ENCODE peak calls at places on chromosomes 16 and 17, in six cellular contexts. One of them, this sample, is unnamed.
A peak's percentile ranks its signal among the peaks of the same experiment; 100 is the strongest.

GRCh38 chr16:19701091-19701490 is 16.9 kb downstream of the KNOP1 start:
- DNase-seq in psoas muscle: no peak
- DNase-seq in lower lobe of right lung: no peak
- DNase-seq in AG04450: no peak
- DNase-seq in Panc1: no peak
- DNase-seq in ascending aorta: no peak
- DNase-seq in this sample: no peak

GRCh38 chr17:30389755-30390300 is 11.1 kb downstream of the CPD start:
- DNase-seq in psoas muscle: no peak
- DNase-seq in lower lobe of right lung: no peak
- DNase-seq in AG04450: no peak
- DNase-seq in Panc1: no peak
- DNase-seq in ascending aorta: no peak
- DNase-seq in this sample: no peak

GRCh38 chr17:4488989-4489595 is 9.6 kb upstream of the SPNS2 start:
- DNase-seq in psoas muscle: no peak
- DNase-seq in lower lobe of right lung: peak; percentile 83
- DNase-seq in AG04450: no peak
- DNase-seq in Panc1: no peak
- DNase-seq in ascending aorta: no peak
- DNase-seq in this sample: peak; percentile 16

GRCh38 chr16:78729687-78730086 is 630.2 kb downstream of the WWOX start:
- DNase-seq in psoas muscle: no peak
- DNase-seq in lower lobe of right lung: no peak
- DNase-seq in AG04450: no peak
- DNase-seq in Panc1: no peak
- DNase-seq in ascending aorta: no peak
- DNase-seq in this sample: no peak

GRCh38 chr17:54992797-54993639 is 24.5 kb downstream of the STXBP4 start:
- DNase-seq in psoas muscle: no peak
- DNase-seq in lower lobe of right lung: no peak
- DNase-seq in AG04450: no peak
- DNase-seq in Panc1: no peak
- DNase-seq in ascending aorta: no peak
- DNase-seq in this sample: no peak

GRCh38 chr16:30473231-30474061 is 904 bp downstream of the ITGAL start:
- DNase-seq in psoas muscle: no peak
- DNase-seq in lower lobe of right lung: peak; percentile 56
- DNase-seq in AG04450: no peak
- DNase-seq in Panc1: no peak
- DNase-seq in ascending aorta: no peak
- DNase-seq in this sample: no peak

GRCh38 chr17:36686123-36686669 is 84.8 kb downstream of the MRM1 start:
- DNase-seq in psoas muscle: no peak
- DNase-seq in lower lobe of right lung: no peak
- DNase-seq in AG04450: no peak
- DNase-seq in Panc1: no peak
- DNase-seq in ascending aorta: no peak
- DNase-seq in this sample: no peak

GRCh38 chr16:4200781-4201137 is 41.1 kb downstream of the SRL start:
- DNase-seq in psoas muscle: no peak
- DNase-seq in lower lobe of right lung: no peak
- DNase-seq in AG04450: no peak
- DNase-seq in Panc1: no peak
- DNase-seq in ascending aorta: no peak
- DNase-seq in this sample: no peak

GRCh38 chr16:77657016-77657415 is 65.3 kb upstream of the NUDT7 start:
- DNase-seq in psoas muscle: no peak
- DNase-seq in lower lobe of right lung: no peak
- DNase-seq in AG04450: no peak
- DNase-seq in Panc1: no peak
- DNase-seq in ascending aorta: no peak
- DNase-seq in this sample: no peak

GRCh38 chr16:11497851-11498289 is 88.8 kb downstream of the LITAF start:
- DNase-seq in psoas muscle: no peak
- DNase-seq in lower lobe of right lung: no peak
- DNase-seq in AG04450: no peak
- DNase-seq in Panc1: peak; percentile 35
- DNase-seq in ascending aorta: peak; percentile 78
- DNase-seq in this sample: no peak

GRCh38 chr16:19883296-19883951 is 1.2 kb downstream of the GPRC5B start:
- DNase-seq in psoas muscle: peak; percentile 48
- DNase-seq in lower lobe of right lung: no peak
- DNase-seq in AG04450: no peak
- DNase-seq in Panc1: no peak
- DNase-seq in ascending aorta: no peak
- DNase-seq in this sample: no peak

GRCh38 chr16:10197003-10197402 is 14.8 kb upstream of the GRIN2A start:
- DNase-seq in psoas muscle: no peak
- DNase-seq in lower lobe of right lung: no peak
- DNase-seq in AG04450: no peak
- DNase-seq in Panc1: no peak
- DNase-seq in ascending aorta: no peak
- DNase-seq in this sample: no peak

GRCh38 chr16:53744449-53744848 is 40.5 kb downstream of the FTO start:
- DNase-seq in psoas muscle: no peak
- DNase-seq in lower lobe of right lung: no peak
- DNase-seq in AG04450: no peak
- DNase-seq in Panc1: no peak
- DNase-seq in ascending aorta: no peak
- DNase-seq in this sample: no peak

GRCh38 chr17:3558603-3559269 is 1.1 kb upstream of the TRPV3 start:
- DNase-seq in psoas muscle: no peak
- DNase-seq in lower lobe of right lung: no peak
- DNase-seq in AG04450: peak; percentile 59
- DNase-seq in Panc1: no peak
- DNase-seq in ascending aorta: no peak
- DNase-seq in this sample: peak; percentile 52

GRCh38 chr17:11704041-11704440 is 105.8 kb downstream of the DNAH9 start:
- DNase-seq in psoas muscle: no peak
- DNase-seq in lower lobe of right lung: no peak
- DNase-seq in AG04450: no peak
- DNase-seq in Panc1: no peak
- DNase-seq in ascending aorta: no peak
- DNase-seq in this sample: no peak

GRCh38 chr16:85204242-85205010 is 92.2 kb upstream of the CIBAR2 start:
- DNase-seq in psoas muscle: no peak
- DNase-seq in lower lobe of right lung: no peak
- DNase-seq in AG04450: peak; percentile 79
- DNase-seq in Panc1: no peak
- DNase-seq in ascending aorta: no peak
- DNase-seq in this sample: no peak

GRCh38 chr16:30567160-30567990 is 4.1 kb downstream of the ZNF688 start:
- DNase-seq in psoas muscle: no peak
- DNase-seq in lower lobe of right lung: no peak
- DNase-seq in AG04450: no peak
- DNase-seq in Panc1: no peak
- DNase-seq in ascending aorta: no peak
- DNase-seq in this sample: no peak

GRCh38 chr16:81778861-81779539 is at the start of gene PLCG2:
- DNase-seq in psoas muscle: peak; percentile 68
- DNase-seq in lower lobe of right lung: peak; percentile 89
- DNase-seq in AG04450: no peak
- DNase-seq in Panc1: no peak
- DNase-seq in ascending aorta: peak; percentile 72
- DNase-seq in this sample: peak; percentile 90

GRCh38 chr16:3266873-3267537 is 10.6 kb upstream of the MEFV start:
- DNase-seq in psoas muscle: no peak
- DNase-seq in lower lobe of right lung: no peak
- DNase-seq in AG04450: no peak
- DNase-seq in Panc1: peak; percentile 17
- DNase-seq in ascending aorta: no peak
- DNase-seq in this sample: no peak

GRCh38 chr16:1378804-1379053 is 27.0 kb downstream of the GNPTG start:
- DNase-seq in psoas muscle: no peak
- DNase-seq in lower lobe of right lung: no peak
- DNase-seq in AG04450: no peak
- DNase-seq in Panc1: no peak
- DNase-seq in ascending aorta: no peak
- DNase-seq in this sample: no peak

GRCh38 chr16:1378087-1378803 is 26.5 kb downstream of the GNPTG start:
- DNase-seq in psoas muscle: no peak
- DNase-seq in lower lobe of right lung: no peak
- DNase-seq in AG04450: no peak
- DNase-seq in Panc1: no peak
- DNase-seq in ascending aorta: no peak
- DNase-seq in this sample: no peak

GRCh38 chr16:1375741-1376410 is 24.1 kb downstream of the GNPTG start:
- DNase-seq in psoas muscle: no peak
- DNase-seq in lower lobe of right lung: no peak
- DNase-seq in AG04450: no peak
- DNase-seq in Panc1: no peak
- DNase-seq in ascending aorta: no peak
- DNase-seq in this sample: no peak

GRCh38 chr16:1379054-1379862 is 27.5 kb downstream of the GNPTG start:
- DNase-seq in psoas muscle: peak; percentile 96
- DNase-seq in lower lobe of right lung: peak; percentile 84
- DNase-seq in AG04450: peak; percentile 13
- DNase-seq in Panc1: no peak
- DNase-seq in ascending aorta: peak; percentile 93
- DNase-seq in this sample: peak; percentile 93

DNA sequence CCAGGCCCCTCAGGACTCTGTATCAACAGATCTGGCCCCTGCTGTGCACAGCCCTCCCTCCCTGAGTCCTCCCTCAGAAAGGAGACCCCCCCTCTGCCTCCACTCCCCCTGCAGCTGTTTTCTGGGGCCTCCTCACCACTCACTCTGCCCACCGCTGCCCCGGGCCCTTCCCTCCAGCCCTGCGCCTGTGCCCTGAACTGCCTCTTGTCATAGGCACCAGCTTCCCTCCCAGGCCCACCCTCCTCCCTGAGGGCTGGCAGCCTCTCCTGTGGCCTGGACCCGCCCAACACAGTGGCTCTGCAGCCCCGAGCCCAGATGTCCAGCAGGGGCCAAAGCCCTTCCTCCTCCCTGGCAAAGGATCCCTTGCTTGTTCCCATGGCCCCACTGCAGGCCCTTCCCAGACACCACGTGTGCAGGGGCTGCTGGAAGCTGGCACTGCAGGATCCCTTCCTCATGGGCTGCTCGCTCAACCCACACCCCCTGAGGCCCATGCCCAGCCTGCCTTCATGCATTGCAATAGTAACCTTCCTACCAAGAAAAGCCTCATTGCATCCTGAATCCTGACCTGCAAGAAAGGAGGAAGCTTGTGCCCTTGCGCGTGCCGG is 25.8 kb downstream of the GNPTG start:
- DNase-seq in psoas muscle: no peak
- DNase-seq in lower lobe of right lung: no peak
- DNase-seq in AG04450: no peak
- DNase-seq in Panc1: no peak
- DNase-seq in ascending aorta: no peak
- DNase-seq in this sample: no peak
- TF ChIP-seq CTCF in psoas muscle: no peak
- TF ChIP-seq CTCF in lower lobe of right lung: no peak
- TF ChIP-seq CTCF in AG04450: no peak
- TF ChIP-seq CTCF in Panc1: no peak
- TF ChIP-seq CTCF in ascending aorta: no peak
- TF ChIP-seq CTCF in this sample: no peak

GRCh38 chr17:65444049-65444448 is 117.4 kb downstream of the AXIN2 start:
- DNase-seq in psoas muscle: no peak
- DNase-seq in lower lobe of right lung: no peak
- DNase-seq in AG04450: no peak
- DNase-seq in Panc1: no peak
- DNase-seq in ascending aorta: no peak
- DNase-seq in this sample: no peak

GRCh38 chr17:65446043-65446442 is 115.4 kb downstream of the AXIN2 start:
- DNase-seq in psoas muscle: no peak
- DNase-seq in lower lobe of right lung: no peak
- DNase-seq in AG04450: no peak
- DNase-seq in Panc1: no peak
- DNase-seq in ascending aorta: no peak
- DNase-seq in this sample: no peak

GRCh38 chr17:65449495-65449894 is 112.0 kb downstream of the AXIN2 start:
- DNase-seq in psoas muscle: no peak
- DNase-seq in lower lobe of right lung: no peak
- DNase-seq in AG04450: no peak
- DNase-seq in Panc1: no peak
- DNase-seq in ascending aorta: no peak
- DNase-seq in this sample: no peak

GRCh38 chr17:65446838-65447526 is 114.5 kb downstream of the AXIN2 start:
- DNase-seq in psoas muscle: peak; percentile 39
- DNase-seq in lower lobe of right lung: no peak
- DNase-seq in AG04450: no peak
- DNase-seq in Panc1: no peak
- DNase-seq in ascending aorta: no peak
- DNase-seq in this sample: no peak

DNA sequence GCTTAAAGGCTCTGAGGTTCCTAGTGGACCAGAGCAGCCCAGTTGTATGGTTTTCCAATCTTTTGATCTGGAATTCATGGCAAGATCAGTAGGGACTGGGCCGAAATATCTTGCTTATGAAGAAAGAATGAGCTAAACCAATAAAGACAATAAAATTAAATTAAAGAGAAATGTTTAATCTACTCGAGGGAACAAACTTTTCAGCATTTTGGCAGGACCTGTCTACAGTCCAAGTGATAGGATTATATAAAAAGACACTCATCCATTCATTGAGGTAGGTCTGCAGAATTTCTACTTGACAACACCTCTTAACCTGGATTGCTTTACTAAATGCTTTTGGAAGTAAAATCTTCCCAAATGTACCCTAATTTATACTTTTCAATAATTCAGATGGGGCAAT is 113.6 kb downstream of the AXIN2 start:
- DNase-seq in psoas muscle: no peak
- DNase-seq in lower lobe of right lung: no peak
- DNase-seq in AG04450: no peak
- DNase-seq in Panc1: no peak
- DNase-seq in ascending aorta: no peak
- DNase-seq in this sample: no peak
- H3K27me3 ChIP-seq in psoas muscle: no peaks in the 10 kb centered on the region
- H3K27me3 ChIP-seq in lower lobe of right lung: no peaks in the 10 kb centered on the region
- H3K27me3 ChIP-seq in AG04450: peaks cover 12% of the 10 kb centered on the region
- H3K27me3 ChIP-seq in Panc1: peaks cover 2% of the 10 kb centered on the region
- H3K27me3 ChIP-seq in ascending aorta: no peaks in the 10 kb centered on the region
- H3K27me3 ChIP-seq in this sample: no peaks in the 10 kb centered on the region

DNA sequence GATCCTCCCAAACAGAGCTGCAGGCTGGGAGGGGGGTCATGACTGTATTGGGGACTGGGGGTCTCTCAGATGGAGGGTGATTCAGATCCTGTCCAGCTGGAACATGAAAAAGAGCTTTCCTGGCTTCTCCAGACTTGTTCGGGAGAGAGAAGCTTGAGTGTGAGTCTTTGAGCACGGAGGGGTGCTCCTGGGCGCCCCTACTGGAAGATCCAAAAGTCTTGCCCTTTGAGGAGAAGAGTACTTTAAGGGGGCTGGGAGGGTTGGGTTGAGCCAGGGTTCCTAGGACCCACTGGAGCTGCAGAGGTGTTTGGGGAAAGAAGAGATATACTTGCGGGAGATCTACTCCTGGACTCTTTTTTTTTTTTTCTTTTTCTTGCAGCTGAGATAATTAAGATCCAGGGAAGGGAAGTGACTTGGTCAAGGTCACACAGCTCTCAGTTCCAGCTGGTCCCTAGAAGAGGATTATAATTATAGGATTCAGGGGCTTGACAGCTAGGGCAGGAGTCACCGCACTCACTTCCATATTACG is 8.4 kb downstream of the RARA start:
- DNase-seq in psoas muscle: peak; percentile 72
- DNase-seq in lower lobe of right lung: no peak
- DNase-seq in AG04450: no peak
- DNase-seq in Panc1: no peak
- DNase-seq in ascending aorta: peak; percentile 85
- DNase-seq in this sample: peak; percentile 42
- TF ChIP-seq CTCF in psoas muscle: peak; percentile 47
- TF ChIP-seq CTCF in lower lobe of right lung: peak; percentile 54
- TF ChIP-seq CTCF in AG04450: peak; percentile 76
- TF ChIP-seq CTCF in Panc1: no peak
- TF ChIP-seq CTCF in ascending aorta: peak; percentile 51
- TF ChIP-seq CTCF in this sample: peak; percentile 29

GRCh38 chr17:48992433-48992832 is 4.8 kb upstream of the IGF2BP1 start:
- DNase-seq in psoas muscle: no peak
- DNase-seq in lower lobe of right lung: no peak
- DNase-seq in AG04450: no peak
- DNase-seq in Panc1: no peak
- DNase-seq in ascending aorta: no peak
- DNase-seq in this sample: no peak
- H3K27me3 ChIP-seq in psoas muscle: peaks cover 26% of the 10 kb centered on the region
- H3K27me3 ChIP-seq in lower lobe of right lung: peaks cover 100% of the 10 kb centered on the region
- H3K27me3 ChIP-seq in AG04450: peaks cover 52% of the 10 kb centered on the region
- H3K27me3 ChIP-seq in Panc1: no peaks in the 10 kb centered on the region
- H3K27me3 ChIP-seq in ascending aorta: peaks cover 34% of the 10 kb centered on the region
- H3K27me3 ChIP-seq in this sample: peaks cover 20% of the 10 kb centered on the region

This sample was measured in right lobe of liver.